ENCODE peak calls at places on chromosomes 11 and 22, in eight cellular contexts. L is adrenal gland, I is pancreas, O is right lobe of liver, Q is sigmoid colon, W is colonic mucosa, D is breast epithelium, H is ovary. X is an unnamed sample.

GRCh38 chr11:19723572-19724342 is 11.1 kb downstream of the NAV2 start:
- DNase-seq in L (peak), I (peak), D (peak), H (no peak), W (no peak), O (peak), Q (peak), X (peak)

GRCh38 chr11:31714840-31715239 is 96.3 kb downstream of the PAX6 start:
- DNase-seq in L (no peak), Q (no peak), D (no peak), I (no peak), W (no peak), H (no peak), O (no peak), X (no peak)

GRCh38 chr11:33043221-33043833 is 4.0 kb downstream of the TCP11L1 start:
- DNase-seq in W (no peak), D (no peak), H (no peak), L (no peak), Q (no peak), I (no peak), O (no peak), X (no peak)

GRCh38 chr22:27624042-27624441 is 177.5 kb downstream of the MN1 start:
- DNase-seq in I (no peak), O (no peak), D (no peak), Q (no peak), H (no peak), L (no peak), W (no peak), X (no peak)

GRCh38 chr11:34977039-34977906 is 60.9 kb downstream of the PDHX start:
- DNase-seq in D (no peak), O (no peak), I (no peak), H (no peak), W (no peak), L (no peak), Q (no peak), X (no peak)

GRCh38 chr11:75812542-75813040 is 2.4 kb upstream of the UVRAG start:
- DNase-seq in Q (no peak), H (no peak), O (no peak), I (no peak), W (no peak), D (no peak), L (no peak), X (no peak)

GRCh38 chr11:24295360-24295759 is 201.5 kb upstream of the LUZP2 start:
- DNase-seq in I (no peak), Q (no peak), W (no peak), D (no peak), L (no peak), O (no peak), H (no peak), X (no peak)

GRCh38 chr11:44949160-44950035 is 1.3 kb downstream of the TP53I11 start:
- DNase-seq in Q (no peak), L (no peak), O (peak), D (no peak), H (no peak), I (peak), W (peak), X (no peak)

GRCh38 chr11:42524534-42525227 is 787.1 kb upstream of the API5 start:
- DNase-seq in I (peak), W (peak), O (peak), L (peak), D (peak), H (no peak), Q (peak), X (no peak)

GRCh38 chr22:45008853-45009751 is 703 bp downstream of the PHF21B start:
- DNase-seq in D (no peak), W (no peak), O (no peak), H (peak), Q (no peak), I (no peak), L (no peak), X (no peak)

GRCh38 chr11:63920870-63921417 is 4.0 kb upstream of the RCOR2 start:
- DNase-seq in O (no peak), H (no peak), W (peak), L (no peak), I (no peak), D (no peak), Q (no peak), X (no peak)

GRCh38 chr11:97966901-97967300 is 1053.8 kb upstream of the CNTN5 start:
- DNase-seq in O (no peak), W (no peak), I (no peak), D (no peak), H (no peak), Q (no peak), L (no peak), X (no peak)

GRCh38 chr11:70707821-70708220 is 309.5 kb downstream of the CTTN start:
- DNase-seq in Q (no peak), W (no peak), H (no peak), D (no peak), O (no peak), I (no peak), L (no peak), X (no peak)

GRCh38 chr11:1039481-1040427 is 3.2 kb upstream of the MUC6 start:
- DNase-seq in D (peak), W (no peak), O (no peak), I (peak), Q (no peak), H (no peak), L (no peak), X (no peak)

GRCh38 chr11:65437436-65438227 is 15.0 kb downstream of the NEAT1 start:
- DNase-seq in L (peak), W (no peak), Q (peak), D (peak), O (peak), H (peak), I (peak), X (peak)

GRCh38 chr11:62137881-62138629 is 14.2 kb downstream of the INCENP start:
- DNase-seq in I (no peak), L (no peak), W (no peak), O (no peak), Q (no peak), D (peak), H (no peak), X (no peak)

GRCh38 chr11:12938590-12939247 is 70.4 kb upstream of the RASSF10 start:
- DNase-seq in I (no peak), O (no peak), D (no peak), L (no peak), H (no peak), W (no peak), Q (no peak), X (no peak)

GRCh38 chr22:46328066-46328465 is 7.4 kb upstream of the TRMU start:
- DNase-seq in Q (no peak), W (no peak), H (no peak), I (no peak), D (no peak), L (peak), O (no peak), X (no peak)

GRCh38 chr11:13329670-13330401 is 52.2 kb downstream of the BMAL1 start:
- DNase-seq in W (no peak), O (no peak), D (no peak), L (peak), H (no peak), Q (no peak), I (no peak), X (no peak)

GRCh38 chr11:85809881-85810280 is 1.1 kb downstream of the SYTL2 start:
- DNase-seq in D (no peak), H (no peak), Q (no peak), W (peak), O (no peak), L (peak), I (no peak), X (no peak)

GRCh38 chr11:37786214-37786755 is 1188.2 kb upstream of the RAG2 start:
- DNase-seq in D (no peak), W (no peak), Q (no peak), L (no peak), O (no peak), H (no peak), I (no peak), X (no peak)

GRCh38 chr11:64102005-64102738 is 63.7 kb downstream of the MACROD1 start:
- DNase-seq in L (no peak), O (no peak), D (no peak), I (no peak), H (no peak), W (no peak), Q (no peak), X (no peak)

GRCh38 chr11:79902493-79902892 is 461.7 kb upstream of the TENM4 start:
- DNase-seq in H (no peak), O (no peak), L (no peak), D (no peak), I (no peak), Q (no peak), W (no peak), X (no peak)

GRCh38 chr22:42343551-42344081 is 73.2 kb upstream of the TCF20 start:
- DNase-seq in W (no peak), H (peak), O (no peak), L (no peak), I (no peak), D (no peak), Q (no peak), X (no peak)
- H3K4me3 ChIP-seq in W (peak), H (peak), O (no peak), L (no peak), I (peak), D (peak), Q (peak), X (peak)

GRCh38 chr22:36858966-36859365 is 1.8 kb upstream of the NCF4 start:
- DNase-seq in D (no peak), I (no peak), L (no peak), O (no peak), Q (no peak), W (no peak), H (no peak), X (no peak)

GRCh38 chr22:36858156-36858555 is 2.6 kb upstream of the NCF4 start:
- DNase-seq in L (no peak), D (no peak), Q (peak), W (no peak), H (no peak), O (no peak), I (no peak), X (no peak)

GRCh38 chr22:36855478-36855877 is 5.3 kb upstream of the NCF4 start:
- DNase-seq in D (no peak), H (no peak), L (no peak), W (no peak), Q (no peak), O (no peak), I (no peak), X (no peak)

GRCh38 chr22:36856121-36856791 is 4.5 kb upstream of the NCF4 start:
- DNase-seq in W (peak), H (peak), Q (peak), L (peak), O (peak), I (peak), D (peak), X (peak)

DNA sequence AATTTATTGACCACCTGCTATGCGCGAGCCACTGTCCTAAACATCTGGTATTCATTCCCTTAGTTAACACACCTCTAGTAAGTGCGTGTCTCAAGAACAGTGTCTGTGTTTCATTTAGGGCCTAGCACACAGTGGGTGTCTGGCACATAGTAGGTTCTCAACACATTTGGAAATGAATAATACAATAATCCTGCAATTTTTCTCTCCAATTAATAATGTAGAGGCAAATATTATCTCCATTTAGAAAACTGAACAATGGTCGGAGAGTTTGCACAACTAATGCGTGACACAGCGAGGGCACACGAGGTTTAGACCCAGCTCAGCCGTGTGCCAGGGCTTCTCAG is 4.0 kb upstream of the NCF4 start:
- DNase-seq in Q (no peak), I (no peak), H (no peak), O (no peak), W (no peak), L (no peak), D (no peak), X (no peak)
- H3K27ac ChIP-seq in Q (no peak), I (no peak), H (no peak), O (no peak), W (no peak), L (no peak), D (no peak), X (no peak)

GRCh38 chr22:48099671-48100070 is 1337.2 kb downstream of the TBC1D22A start:
- DNase-seq in I (no peak), H (no peak), W (no peak), O (no peak), L (no peak), Q (peak), D (no peak), X (peak)

GRCh38 chr22:48098243-48098935 is 1335.9 kb downstream of the TBC1D22A start:
- DNase-seq in O (no peak), D (no peak), W (no peak), H (no peak), Q (no peak), I (no peak), L (no peak), X (no peak)

GRCh38 chr22:48099251-48099650 is 1336.8 kb downstream of the TBC1D22A start:
- DNase-seq in I (no peak), L (no peak), O (no peak), W (no peak), D (no peak), H (no peak), Q (peak), X (peak)

GRCh38 chr22:48097723-48098122 is 1335.3 kb downstream of the TBC1D22A start:
- DNase-seq in L (no peak), O (no peak), I (no peak), W (no peak), D (no peak), Q (no peak), H (no peak), X (no peak)

DNA sequence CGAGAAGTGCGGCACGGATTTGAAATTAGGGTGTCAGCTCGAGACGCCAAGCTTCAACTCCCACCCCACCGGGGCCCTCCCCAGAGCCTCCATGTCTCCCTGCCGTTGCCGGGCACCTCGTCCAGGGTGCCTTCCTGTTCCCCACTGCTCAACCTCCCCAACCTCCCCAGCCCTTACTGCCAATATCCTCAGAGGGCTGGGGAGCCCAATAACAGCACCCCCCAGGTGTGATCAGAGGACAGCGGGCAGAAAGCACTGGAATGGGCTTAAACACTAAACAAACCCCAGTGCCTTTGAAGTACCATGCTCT is 1336.4 kb downstream of the TBC1D22A start:
- DNase-seq in Q (peak), H (no peak), I (no peak), D (no peak), W (no peak), L (no peak), O (no peak), X (peak)
- H3K4me3 ChIP-seq in Q (no peak), H (no peak), I (no peak), D (no peak), W (no peak), L (no peak), O (no peak), X (no peak)

DNA sequence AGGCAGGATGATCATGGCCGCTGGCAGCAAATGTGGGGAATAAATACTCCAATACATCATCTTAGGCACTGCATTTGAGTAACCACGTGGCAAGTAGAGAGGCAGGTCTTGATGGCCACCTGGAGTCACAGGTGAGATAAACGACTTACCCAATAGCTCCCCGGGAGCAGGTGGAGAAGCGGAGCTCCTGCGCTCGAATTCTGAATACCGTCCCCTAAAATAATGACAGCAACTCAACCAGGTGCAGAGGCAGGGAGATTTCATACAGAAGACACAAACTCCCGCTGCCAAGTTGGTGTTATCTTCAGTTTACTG is 525 bp downstream of the SLC43A3 start:
- DNase-seq in Q (no peak), H (no peak), D (no peak), O (no peak), W (no peak), I (peak), L (no peak), X (no peak)
- H3K27ac ChIP-seq in Q (peak), H (peak), D (peak), O (peak), W (peak), I (peak), L (peak), X (peak)

DNA sequence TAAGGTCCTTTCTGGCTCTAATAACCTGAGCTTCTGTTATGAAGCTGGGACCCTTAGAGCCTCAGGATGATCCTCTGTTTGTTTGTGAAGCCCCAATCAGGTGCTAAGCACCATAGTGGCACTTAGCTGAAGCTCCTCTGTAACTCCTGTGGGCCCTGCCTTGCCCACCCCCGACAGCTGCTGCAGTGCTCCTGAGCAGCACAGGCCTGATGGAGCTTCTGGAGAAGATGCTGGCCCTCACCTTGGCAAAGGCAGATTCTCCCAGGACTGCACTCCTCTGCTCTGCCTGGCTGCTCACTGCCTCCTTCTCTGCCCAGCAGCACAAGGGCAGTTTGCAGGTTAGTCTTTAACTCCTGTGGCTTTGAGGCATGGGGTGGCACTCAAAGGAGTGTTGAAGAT is 19.0 kb upstream of the CCDC134 start:
- DNase-seq in D (no peak), O (no peak), L (no peak), I (no peak), W (no peak), Q (no peak), H (no peak), X (no peak)
- H3K4me3 ChIP-seq in D (peak), O (no peak), L (no peak), I (no peak), W (peak), Q (no peak), H (no peak), X (no peak)

DNA sequence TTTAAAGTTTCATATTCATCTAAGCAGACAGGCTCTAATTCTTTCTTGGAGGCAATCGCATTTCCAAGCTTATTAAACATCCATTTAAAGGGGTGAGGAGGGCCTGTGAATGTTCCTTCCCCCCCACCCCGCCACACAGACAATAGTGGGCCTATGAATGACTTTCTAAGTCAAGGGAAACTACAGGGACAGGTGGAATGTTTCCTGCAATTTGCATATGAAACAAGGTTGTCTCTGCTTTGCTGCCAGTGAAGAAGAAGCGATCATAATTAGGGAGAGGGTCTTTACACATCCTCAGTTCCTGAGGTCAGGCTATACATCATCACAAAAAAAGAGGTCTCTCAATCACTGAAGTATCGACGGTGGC is 127.9 kb upstream of the OPCML start:
- DNase-seq in L (no peak), H (no peak), D (no peak), Q (no peak), O (no peak), I (no peak), W (no peak), X (no peak)
- H3K27ac ChIP-seq in L (no peak), H (no peak), D (no peak), Q (no peak), O (no peak), I (no peak), W (no peak), X (no peak)

DNA sequence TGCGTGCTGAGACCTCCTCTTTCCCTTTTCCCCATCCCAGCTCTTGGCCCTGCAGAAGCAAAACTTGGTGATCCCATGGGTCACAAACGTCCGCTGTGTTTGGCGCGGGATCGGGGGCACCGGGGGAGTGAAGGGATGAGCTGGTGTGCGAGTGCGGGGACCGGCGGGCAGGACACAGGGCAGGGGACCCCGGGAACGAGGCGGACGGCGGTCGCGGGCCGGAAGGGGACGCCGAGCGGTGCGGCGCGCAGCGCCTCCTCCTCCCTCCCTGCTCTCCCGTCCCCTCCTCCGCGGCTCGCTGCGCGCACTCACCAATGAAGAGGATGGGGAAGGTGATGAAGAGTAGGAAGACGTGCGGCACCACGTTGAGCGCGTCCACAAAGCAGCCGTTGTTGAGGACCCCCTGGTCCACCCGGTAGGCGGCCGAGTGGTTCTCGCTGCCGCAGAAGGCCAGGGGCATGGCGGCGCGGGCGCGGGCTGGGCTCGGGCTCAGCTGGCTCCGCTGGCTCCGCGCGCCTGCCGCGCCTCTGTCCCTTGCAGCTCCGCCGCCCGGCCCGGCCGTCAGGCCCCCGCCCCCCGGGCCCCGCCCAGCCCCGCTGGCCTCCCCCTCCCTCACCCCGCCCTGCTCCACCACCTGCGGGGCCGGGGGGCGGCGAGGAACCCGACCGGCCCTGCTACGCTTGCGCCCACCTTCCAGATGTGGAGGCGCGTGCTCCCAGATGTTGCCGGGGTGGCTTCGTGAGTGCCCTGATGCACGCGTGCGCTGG is at the start of gene ABCC8:
- DNase-seq in I (no peak), D (no peak), O (no peak), L (no peak), W (no peak), Q (no peak), H (no peak), X (no peak)
- H3K4me3 ChIP-seq in I (peak), D (peak), O (no peak), L (no peak), W (no peak), Q (peak), H (no peak), X (peak)

X was measured in coronary artery.